ENCODE peak calls at places on chromosomes 12 and 14, in four cellular contexts. J is GM12878, P is H1, Q is HepG2. D is an unnamed sample.

GRCh38 chr14:89576132-89576923 is 159.3 kb upstream of the FOXN3 start:
- DNase-seq in J (no peak), P (no peak), Q (no peak), D (no peak)

GRCh38 chr14:68181395-68182326 is 362.1 kb downstream of the RAD51B start:
- DNase-seq in J (peak; percentile 48), P (no peak), Q (peak; percentile 68), D (no peak)

GRCh38 chr12:75850751-75851462 is 180.7 kb downstream of the PHLDA1 start:
- DNase-seq in J (no peak), P (no peak), Q (no peak), D (no peak)

GRCh38 chr12:66719862-66720261 is 41.0 kb upstream of the GRIP1 start:
- DNase-seq in J (no peak), P (no peak), Q (no peak), D (no peak)

GRCh38 chr12:14396071-14396470 is 30.6 kb downstream of the ATF7IP start:
- DNase-seq in J (peak; percentile 45), P (no peak), Q (no peak), D (no peak)

GRCh38 chr12:93599192-93599591 is 26.7 kb downstream of the SOCS2 start:
- DNase-seq in J (no peak), P (no peak), Q (no peak), D (no peak)

GRCh38 chr14:21197418-21198205 is 41.7 kb upstream of the OR5AU1 start:
- DNase-seq in J (no peak), P (no peak), Q (no peak), D (no peak)

GRCh38 chr12:1201886-1202285 is 210.9 kb downstream of the ERC1 start:
- DNase-seq in J (no peak), P (no peak), Q (no peak), D (no peak)

GRCh38 chr12:22499445-22499844 is 44.9 kb downstream of the C2CD5 start:
- DNase-seq in J (no peak), P (no peak), Q (no peak), D (no peak)

GRCh38 chr12:124769166-124769530 is 94.5 kb downstream of the SCARB1 start:
- DNase-seq in J (no peak), P (no peak), Q (no peak), D (no peak)

GRCh38 chr12:123337053-123337452 is 27.6 kb downstream of the SBNO1 start:
- DNase-seq in J (no peak), P (no peak), Q (no peak), D (no peak)

GRCh38 chr12:205026-205425 is 8.9 kb downstream of the SLC6A12 start:
- DNase-seq in J (no peak), P (no peak), Q (no peak), D (no peak)

GRCh38 chr12:5964913-5965900 is 20.1 kb upstream of the ANO2 start:
- DNase-seq in J (no peak), P (no peak), Q (no peak), D (no peak)

GRCh38 chr12:3170423-3171194 is 93.4 kb downstream of the TSPAN9 start:
- DNase-seq in J (no peak), P (no peak), Q (no peak), D (no peak)

GRCh38 chr12:30878034-30878433 is 48.5 kb upstream of the TSPAN11 start:
- DNase-seq in J (no peak), P (no peak), Q (no peak), D (no peak)

GRCh38 chr12:51814311-51815088 is 34.0 kb downstream of the FIGNL2 start:
- DNase-seq in J (no peak), P (no peak), Q (peak; percentile 62), D (peak; percentile 62)

GRCh38 chr14:58769766-58770165 is 132.0 kb downstream of the DACT1 start:
- DNase-seq in J (no peak), P (no peak), Q (no peak), D (no peak)

GRCh38 chr14:89618821-89619551 is 202.0 kb upstream of the FOXN3 start:
- DNase-seq in J (no peak), P (peak; percentile 53), Q (peak; percentile 12), D (peak; percentile 15)

GRCh38 chr12:57889541-57889989 is 43.0 kb upstream of the CTDSP2 start:
- DNase-seq in J (no peak), P (no peak), Q (no peak), D (no peak)

GRCh38 chr14:69921052-69921451 is 41.8 kb downstream of the SMOC1 start:
- DNase-seq in J (no peak), P (no peak), Q (no peak), D (no peak)

GRCh38 chr12:78315018-78315417 is 484.3 kb downstream of the NAV3 start:
- DNase-seq in J (no peak), P (no peak), Q (no peak), D (no peak)

GRCh38 chr14:54440454-54440853 is 720 bp downstream of the CNIH1 start:
- DNase-seq in J (no peak), P (no peak), Q (no peak), D (no peak)

GRCh38 chr14:49970474-49971147 is 77.7 kb downstream of the ARF6 start:
- DNase-seq in J (no peak), P (no peak), Q (no peak), D (peak; percentile 77)

GRCh38 chr14:24290746-24291145 is 8.8 kb downstream of the DHRS1 start:
- DNase-seq in J (no peak), P (no peak), Q (no peak), D (no peak)

GRCh38 chr14:59130472-59130871 is 58.0 kb upstream of the DAAM1 start:
- DNase-seq in J (no peak), P (no peak), Q (no peak), D (no peak)

GRCh38 chr12:53074290-53074998 is 4.7 kb downstream of the SPRYD3 start:
- DNase-seq in J (no peak), P (no peak), Q (no peak), D (no peak)

GRCh38 chr12:91072931-91073330 is 15.1 kb upstream of the KERA start:
- DNase-seq in J (no peak), P (no peak), Q (no peak), D (no peak)

GRCh38 chr12:122059203-122059960 is 19.2 kb upstream of the MLXIP start:
- DNase-seq in J (no peak), P (no peak), Q (no peak), D (no peak)

DNA sequence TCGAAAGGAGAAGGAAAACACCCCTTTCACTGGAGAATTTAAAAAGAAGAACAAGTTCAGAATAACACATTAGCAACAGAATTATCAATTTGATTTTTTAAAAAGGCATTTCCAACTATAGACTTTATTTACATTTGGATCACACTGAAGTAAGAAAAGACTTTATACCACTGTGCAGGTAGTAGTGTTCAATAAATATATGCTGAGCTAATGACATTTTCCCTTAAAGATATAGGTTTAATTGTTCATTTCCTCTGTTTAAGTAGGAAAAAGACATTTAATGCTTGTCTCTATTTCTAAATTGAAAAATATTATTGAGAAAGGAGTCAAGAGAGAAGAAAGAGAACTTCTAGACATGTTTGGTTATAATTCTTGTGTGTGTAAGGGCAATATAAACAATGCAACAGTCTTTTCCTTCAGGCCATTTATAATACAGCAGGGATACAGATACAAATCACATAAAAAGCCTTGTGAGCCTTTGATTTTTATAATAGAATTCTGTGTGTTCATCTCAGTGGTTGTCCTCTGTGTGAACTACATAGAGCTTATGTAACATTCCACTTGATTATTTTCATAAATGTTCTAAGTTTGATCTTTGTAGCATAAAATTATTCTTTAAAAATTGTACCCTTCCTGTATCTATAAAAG is 48.7 kb upstream of the PZP start:
- DNase-seq in J (no peak), P (no peak), Q (no peak), D (no peak)
- TF ChIP-seq HDAC6 in J (no peak), P (no peak), Q (no peak), D (no peak)

GRCh38 chr12:104188534-104188933 is 27.0 kb upstream of the TXNRD1 start:
- DNase-seq in J (no peak), P (no peak), Q (no peak), D (no peak)

GRCh38 chr12:104187446-104188155 is 28.0 kb upstream of the TXNRD1 start:
- DNase-seq in J (no peak), P (no peak), Q (no peak), D (no peak)

GRCh38 chr12:104190641-104191176 is 24.9 kb upstream of the TXNRD1 start:
- DNase-seq in J (no peak), P (no peak), Q (no peak), D (no peak)

GRCh38 chr12:104190151-104190550 is 25.4 kb upstream of the TXNRD1 start:
- DNase-seq in J (no peak), P (no peak), Q (no peak), D (no peak)
- TF ChIP-seq HDAC6 in J (no peak), P (no peak), Q (no peak), D (no peak)

DNA sequence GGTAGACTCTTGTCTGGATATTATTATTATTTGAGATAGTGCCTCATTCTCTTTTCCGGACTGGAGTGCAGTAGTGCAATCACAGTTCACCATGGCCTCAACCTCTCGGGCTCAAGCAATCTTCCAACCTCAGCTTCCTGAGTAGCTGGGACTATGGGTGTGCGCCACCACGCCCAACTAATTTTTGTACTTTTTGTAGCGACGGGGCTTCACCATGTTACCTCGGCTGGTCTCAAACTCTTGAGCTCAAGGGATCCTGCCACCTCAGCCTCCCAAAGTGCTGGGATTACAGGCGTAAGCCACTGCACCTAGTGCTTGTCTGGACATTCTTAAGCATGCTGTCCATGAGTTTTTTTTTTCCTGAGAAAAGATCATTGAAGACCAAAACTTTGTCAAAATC is 498.9 kb upstream of the RGS6 start:
- DNase-seq in J (no peak), P (no peak), Q (no peak), D (no peak)
- TF ChIP-seq HDAC6 in J (no peak), P (no peak), Q (no peak), D (no peak)

DNA sequence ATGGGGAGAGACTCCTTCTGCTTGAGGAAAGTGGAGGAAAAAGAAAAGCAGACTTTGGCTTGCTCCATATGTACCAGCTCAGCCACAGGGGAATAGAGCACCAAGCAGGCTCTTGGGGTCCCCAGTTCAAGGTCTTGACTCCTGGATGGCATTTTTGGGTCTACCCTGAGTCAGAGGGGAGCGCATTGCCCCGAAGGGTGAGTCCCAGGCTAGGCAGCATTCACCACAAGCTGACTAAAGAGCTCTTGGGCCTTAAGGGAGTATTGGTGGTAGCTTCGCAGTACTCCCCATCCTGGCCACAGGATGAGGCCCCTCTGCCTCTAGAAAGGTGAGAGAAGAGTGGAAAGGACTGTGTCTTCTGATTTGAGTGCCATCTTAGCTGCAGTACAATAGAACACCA is 19.8 kb upstream of the UNC79 start:
- DNase-seq in J (no peak), P (no peak), Q (no peak), D (no peak)
- TF ChIP-seq HDAC6 in J (no peak), P (no peak), Q (no peak), D (no peak)

DNA sequence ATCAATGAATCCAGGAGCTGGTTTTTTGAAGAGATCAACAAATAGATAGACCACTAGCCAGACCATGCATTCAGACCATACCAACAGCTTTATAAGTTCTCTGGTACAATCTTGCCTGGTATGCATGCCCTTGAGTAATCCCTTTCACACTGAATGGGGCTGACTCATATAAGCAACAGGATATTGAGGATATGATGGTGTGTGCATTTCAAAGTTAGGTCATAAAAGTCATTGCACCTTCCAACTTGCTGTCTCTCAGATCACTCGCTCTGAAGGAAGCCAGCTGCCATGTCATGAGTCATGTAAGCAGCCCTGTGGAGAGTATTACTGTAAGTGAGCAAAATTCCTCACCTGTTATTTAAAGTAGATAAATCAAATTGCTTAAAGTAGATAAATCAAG is 45.0 kb upstream of the OR6J1 start:
- DNase-seq in J (no peak), P (no peak), Q (peak; percentile 91), D (no peak)
- TF ChIP-seq HDAC6 in J (no peak), P (no peak), Q (no peak), D (no peak)

DNA sequence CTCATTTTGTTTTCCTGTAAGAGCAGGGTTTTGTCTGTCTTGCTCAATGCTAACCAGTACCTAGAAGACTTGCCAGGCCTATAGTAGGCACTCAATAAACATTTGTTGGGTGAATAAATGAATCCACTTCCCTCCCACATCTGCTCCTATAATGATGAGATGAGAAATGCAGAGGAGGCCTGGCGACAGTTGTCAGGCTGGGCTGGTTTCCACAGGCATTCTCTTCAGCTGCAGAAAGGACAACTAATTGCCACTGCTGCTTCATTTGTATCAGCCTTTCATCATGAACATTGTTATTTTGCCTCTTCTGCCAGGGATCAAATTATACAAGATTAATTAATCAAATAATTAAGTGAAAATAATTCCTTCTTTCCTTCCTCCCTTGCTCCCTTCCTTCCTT is 82.0 kb upstream of the PTHLH start:
- DNase-seq in J (no peak), P (no peak), Q (no peak), D (no peak)
- TF ChIP-seq HDAC6 in J (no peak), P (no peak), Q (no peak), D (no peak)